ENCODE peak calls at places on chromosomes 7 and 10, in eight cellular contexts. One of them, this sample, is unnamed.

GRCh38 chr10:7199152-7199760 is 211.6 kb downstream of the SFMBT2 start:
- DNase-seq in suprapubic skin: no peak
- DNase-seq in Ammon's horn: no peak
- DNase-seq in stimulated activated CD4-positive, alpha-beta T cell treated with anti-CD3 and anti-CD28 coated beads, Interleukin-2, amount 100 ng/mL, for 48 hours: no peak
- DNase-seq in LoVo: no peak
- DNase-seq in A549: no peak
- DNase-seq in SHP77: no peak
- DNase-seq in esophagus squamous epithelium: no peak
- DNase-seq in this sample: no peak

GRCh38 chr7:17233643-17234397 is 64.6 kb upstream of the AHR start:
- DNase-seq in suprapubic skin: no peak
- DNase-seq in Ammon's horn: peak; percentile 26
- DNase-seq in stimulated activated CD4-positive, alpha-beta T cell treated with anti-CD3 and anti-CD28 coated beads, Interleukin-2, amount 100 ng/mL, for 48 hours: peak; percentile 18
- DNase-seq in LoVo: peak; percentile 27
- DNase-seq in A549: no peak
- DNase-seq in SHP77: peak; percentile 43
- DNase-seq in esophagus squamous epithelium: no peak
- DNase-seq in this sample: no peak

GRCh38 chr10:110067960-110068770 is 60.4 kb downstream of the ADD3 start:
- DNase-seq in suprapubic skin: no peak
- DNase-seq in Ammon's horn: no peak
- DNase-seq in stimulated activated CD4-positive, alpha-beta T cell treated with anti-CD3 and anti-CD28 coated beads, Interleukin-2, amount 100 ng/mL, for 48 hours: no peak
- DNase-seq in LoVo: peak; percentile 51
- DNase-seq in A549: no peak
- DNase-seq in SHP77: no peak
- DNase-seq in esophagus squamous epithelium: no peak
- DNase-seq in this sample: no peak

GRCh38 chr10:85580585-85580984 is 786.0 kb downstream of the GRID1 start:
- DNase-seq in suprapubic skin: no peak
- DNase-seq in Ammon's horn: no peak
- DNase-seq in stimulated activated CD4-positive, alpha-beta T cell treated with anti-CD3 and anti-CD28 coated beads, Interleukin-2, amount 100 ng/mL, for 48 hours: no peak
- DNase-seq in LoVo: no peak
- DNase-seq in A549: no peak
- DNase-seq in SHP77: no peak
- DNase-seq in esophagus squamous epithelium: no peak
- DNase-seq in this sample: no peak

GRCh38 chr7:2014391-2015241 is 218.1 kb downstream of the MAD1L1 start:
- DNase-seq in suprapubic skin: peak; percentile 79
- DNase-seq in Ammon's horn: no peak
- DNase-seq in stimulated activated CD4-positive, alpha-beta T cell treated with anti-CD3 and anti-CD28 coated beads, Interleukin-2, amount 100 ng/mL, for 48 hours: no peak
- DNase-seq in LoVo: no peak
- DNase-seq in A549: no peak
- DNase-seq in SHP77: no peak
- DNase-seq in esophagus squamous epithelium: no peak
- DNase-seq in this sample: no peak

GRCh38 chr7:107179326-107180163 is 10.7 kb downstream of the HBP1 start:
- DNase-seq in suprapubic skin: no peak
- DNase-seq in Ammon's horn: no peak
- DNase-seq in stimulated activated CD4-positive, alpha-beta T cell treated with anti-CD3 and anti-CD28 coated beads, Interleukin-2, amount 100 ng/mL, for 48 hours: no peak
- DNase-seq in LoVo: peak; percentile 39
- DNase-seq in A549: peak; percentile 27
- DNase-seq in SHP77: no peak
- DNase-seq in esophagus squamous epithelium: no peak
- DNase-seq in this sample: no peak

GRCh38 chr7:127390186-127390816 is 2.2 kb downstream of the ZNF800 start:
- DNase-seq in suprapubic skin: no peak
- DNase-seq in Ammon's horn: no peak
- DNase-seq in stimulated activated CD4-positive, alpha-beta T cell treated with anti-CD3 and anti-CD28 coated beads, Interleukin-2, amount 100 ng/mL, for 48 hours: no peak
- DNase-seq in LoVo: no peak
- DNase-seq in A549: no peak
- DNase-seq in SHP77: no peak
- DNase-seq in esophagus squamous epithelium: no peak
- DNase-seq in this sample: no peak

GRCh38 chr7:12923971-12924370 is 236.5 kb downstream of the ARL4A start:
- DNase-seq in suprapubic skin: no peak
- DNase-seq in Ammon's horn: no peak
- DNase-seq in stimulated activated CD4-positive, alpha-beta T cell treated with anti-CD3 and anti-CD28 coated beads, Interleukin-2, amount 100 ng/mL, for 48 hours: no peak
- DNase-seq in LoVo: peak; percentile 63
- DNase-seq in A549: no peak
- DNase-seq in SHP77: no peak
- DNase-seq in esophagus squamous epithelium: no peak
- DNase-seq in this sample: no peak